ENCODE peak calls at places on chromosomes 1 and 21, in seven cellular contexts. D, M, L, V, U, Y and N are unnamed samples.
A peak's percentile ranks its signal among the peaks of the same experiment; 100 is the strongest.

GRCh38 chr1:65425697-65426096 is 5.2 kb downstream of the LEPR start:
- DNase-seq in D (no peak), M (no peak), L (peak; percentile 79), V (no peak), U (no peak), Y (no peak), N (peak; percentile 93)

GRCh38 chr21:28771790-28772501 is 220.7 kb downstream of the LTN1 start:
- DNase-seq in D (no peak), M (no peak), L (no peak), V (no peak), U (no peak), Y (no peak), N (peak; percentile 16)

GRCh38 chr1:15430787-15431570 is 7.3 kb upstream of the CTRC start:
- DNase-seq in D (peak; percentile 68), M (peak; percentile 90), L (peak; percentile 60), V (no peak), U (peak; percentile 82), Y (peak; percentile 87), N (peak; percentile 33)

GRCh38 chr1:65757531-65757930 is 35.2 kb upstream of the PDE4B start:
- DNase-seq in D (no peak), M (no peak), L (no peak), V (no peak), U (no peak), Y (no peak), N (no peak)

GRCh38 chr21:32806810-32807386 is 35.3 kb upstream of the PAXBP1 start:
- DNase-seq in D (no peak), M (no peak), L (no peak), V (no peak), U (no peak), Y (no peak), N (no peak)

GRCh38 chr1:53559391-53559815 is 100.2 kb downstream of the DMRTB1 start:
- DNase-seq in D (no peak), M (no peak), L (no peak), V (no peak), U (peak; percentile 40), Y (no peak), N (no peak)

GRCh38 chr1:156502749-156503671 is 2.4 kb upstream of the MEF2D start:
- DNase-seq in D (peak; percentile 54), M (no peak), L (peak; percentile 96), V (peak; percentile 94), U (peak; percentile 74), Y (peak; percentile 89), N (peak; percentile 92)

GRCh38 chr21:17930102-17930501 is 110.9 kb upstream of the C21orf91 start:
- DNase-seq in D (no peak), M (no peak), L (no peak), V (no peak), U (no peak), Y (no peak), N (no peak)

GRCh38 chr1:26570287-26570686 is 40.7 kb downstream of the RPS6KA1 start:
- DNase-seq in D (no peak), M (no peak), L (no peak), V (no peak), U (no peak), Y (no peak), N (no peak)

GRCh38 chr21:38166214-38166547 is 90.6 kb upstream of the KCNJ15 start:
- DNase-seq in D (peak; percentile 23), M (no peak), L (no peak), V (no peak), U (no peak), Y (no peak), N (no peak)

GRCh38 chr21:38167345-38167744 is 89.4 kb upstream of the KCNJ15 start:
- DNase-seq in D (no peak), M (no peak), L (no peak), V (no peak), U (no peak), Y (no peak), N (no peak)

GRCh38 chr21:38170705-38171682 is 85.8 kb upstream of the KCNJ15 start:
- DNase-seq in D (no peak), M (no peak), L (peak; percentile 33), V (no peak), U (no peak), Y (no peak), N (no peak)

GRCh38 chr21:38171723-38172344 is 85.0 kb upstream of the KCNJ15 start:
- DNase-seq in D (peak; percentile 31), M (no peak), L (peak; percentile 41), V (no peak), U (no peak), Y (peak; percentile 26), N (peak; percentile 61)

DNA sequence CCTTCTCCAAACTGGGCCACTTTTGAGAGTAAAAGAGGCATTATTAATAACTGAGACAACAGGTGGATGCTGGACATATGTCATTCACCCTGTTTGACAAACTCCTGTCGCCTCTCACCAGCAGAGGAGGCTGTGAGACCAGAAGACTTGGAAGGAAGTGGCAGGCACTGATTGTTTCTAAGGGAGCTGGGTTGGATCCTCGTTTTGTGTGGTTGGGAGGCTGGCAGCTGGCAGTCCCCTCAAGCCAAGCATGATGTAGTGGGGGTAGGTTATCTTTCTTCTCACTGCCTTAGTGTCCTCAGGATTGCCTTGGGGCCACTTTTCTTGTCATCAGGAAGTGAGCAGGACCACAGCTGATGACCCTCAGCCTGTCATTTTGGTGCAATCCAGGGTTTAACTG is 86.5 kb upstream of the KCNJ15 start:
- DNase-seq in D (no peak), M (no peak), L (peak; percentile 57), V (no peak), U (no peak), Y (no peak), N (no peak)
- TF ChIP-seq CTCF in D (peak; percentile 43), M (no peak), L (peak; percentile 21), V (no peak), U (peak; percentile 33), Y (peak; percentile 17), N (peak; percentile 77)

DNA sequence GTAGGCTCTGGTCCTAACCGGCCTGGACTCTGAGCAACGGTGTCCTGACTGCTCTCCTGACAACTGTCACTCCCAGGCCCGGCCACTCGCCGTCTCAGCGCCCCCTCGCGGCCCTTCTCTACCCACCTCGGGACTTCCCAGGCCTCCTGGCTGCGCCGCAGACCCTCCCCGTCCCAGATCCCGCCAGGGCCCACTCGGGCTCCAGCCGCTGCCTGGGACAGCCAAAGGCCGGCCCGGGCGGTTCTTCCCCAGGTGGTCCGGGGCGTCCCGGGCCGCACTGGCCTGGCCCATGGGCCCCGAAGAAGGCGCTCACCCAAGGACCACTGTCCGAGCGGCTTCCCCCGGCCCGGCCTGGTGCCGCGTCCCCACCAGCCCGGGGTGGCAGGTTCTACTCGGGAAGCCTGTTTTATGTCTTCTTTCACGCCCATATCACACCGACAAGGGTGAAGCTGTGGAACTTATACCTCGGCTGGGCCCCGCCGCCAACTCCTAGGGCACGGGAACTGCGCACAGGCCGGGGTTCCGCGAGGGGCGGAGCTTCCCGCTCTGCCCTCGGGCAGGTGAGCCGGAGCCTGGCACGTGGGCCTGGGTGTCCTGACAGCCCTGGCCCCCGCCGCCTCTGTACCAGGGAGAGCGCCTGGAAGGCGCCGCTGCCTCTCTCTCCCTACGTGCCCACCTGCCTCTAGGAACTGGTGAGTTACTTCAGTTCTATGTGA is 138.3 kb downstream of the TTLL7 start:
- DNase-seq in D (peak; percentile 69), M (peak; percentile 95), L (peak; percentile 68), V (peak; percentile 31), U (peak; percentile 90), Y (peak; percentile 83), N (peak; percentile 53)
- H3K27ac ChIP-seq in D (no peak overlapping the region), M (peak overlapping the region; percentile 98), L (peak overlapping the region; percentile 92), V (no peak overlapping the region), U (peak overlapping the region; percentile 47), Y (peak overlapping the region; percentile 35), N (peak overlapping the region; percentile 57)

DNA sequence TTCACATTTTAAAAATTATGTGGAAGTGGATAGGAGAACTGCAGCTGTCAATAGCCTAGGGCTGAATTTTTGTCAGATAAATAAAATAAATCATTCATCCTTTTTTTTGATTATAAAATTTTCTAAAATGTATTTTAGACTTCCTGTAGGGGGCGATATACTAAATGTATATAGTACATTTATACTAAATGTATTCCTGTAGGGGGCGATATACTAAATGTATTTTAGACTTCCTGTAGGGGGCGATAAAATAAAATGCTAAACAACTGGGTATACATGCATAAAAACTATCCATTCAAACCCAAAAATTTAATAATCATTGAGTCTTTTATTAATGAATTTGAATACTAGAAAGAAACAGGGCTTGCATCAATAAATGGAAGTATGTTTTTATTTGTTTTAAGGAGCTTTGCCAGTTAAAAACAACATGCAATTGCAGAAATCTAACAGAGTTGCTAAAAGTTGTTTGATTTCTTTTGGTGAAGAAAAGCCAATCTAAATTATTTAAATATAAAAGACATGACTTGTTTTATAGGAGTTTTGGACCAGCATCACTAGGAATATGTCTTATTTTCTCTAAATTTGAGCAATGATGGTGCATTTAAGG is 31.4 kb downstream of the CLCA1 start:
- DNase-seq in D (peak; percentile 69), M (no peak), L (peak; percentile 15), V (peak; percentile 18), U (no peak), Y (no peak), N (no peak)
- TF ChIP-seq CTCF in D (peak; percentile 92), M (peak; percentile 65), L (peak; percentile 73), V (peak; percentile 63), U (peak; percentile 78), Y (peak; percentile 66), N (peak; percentile 100)

GRCh38 chr1:27585684-27586083 is 18.3 kb downstream of the AHDC1 start:
- DNase-seq in D (no peak), M (peak; percentile 7), L (no peak), V (no peak), U (no peak), Y (no peak), N (no peak)

GRCh38 chr1:27589841-27590426 is 14.0 kb downstream of the AHDC1 start:
- DNase-seq in D (peak; percentile 57), M (peak; percentile 67), L (peak; percentile 49), V (no peak), U (no peak), Y (peak; percentile 64), N (no peak)

GRCh38 chr1:27590917-27591508 is 12.9 kb downstream of the AHDC1 start:
- DNase-seq in D (no peak), M (peak; percentile 63), L (no peak), V (no peak), U (no peak), Y (peak; percentile 78), N (no peak)

GRCh38 chr1:27589441-27589840 is 14.5 kb downstream of the AHDC1 start:
- DNase-seq in D (no peak), M (no peak), L (no peak), V (no peak), U (no peak), Y (no peak), N (no peak)

GRCh38 chr1:27588256-27589232 is 15.4 kb downstream of the AHDC1 start:
- DNase-seq in D (no peak), M (no peak), L (no peak), V (no peak), U (no peak), Y (peak; percentile 53), N (no peak)
- H3K27ac ChIP-seq in D (peak overlapping the region; percentile 64), M (no peak overlapping the region), L (peak overlapping the region; percentile 84), V (no peak overlapping the region), U (no peak overlapping the region), Y (peak overlapping the region; percentile 52), N (no peak overlapping the region)

GRCh38 chr1:84037758-84038611 is 39.1 kb upstream of the TTLL7 start:
- DNase-seq in D (no peak), M (no peak), L (no peak), V (no peak), U (no peak), Y (no peak), N (peak; percentile 45)
- TF ChIP-seq CTCF in D (no peak), M (no peak), L (no peak), V (no peak), U (no peak), Y (no peak), N (no peak)

GRCh38 chr1:70278710-70279109 is 57.5 kb downstream of the SRSF11 start:
- DNase-seq in D (no peak), M (no peak), L (no peak), V (no peak), U (no peak), Y (no peak), N (no peak)
- H3K27ac ChIP-seq in D (no peak overlapping the region), M (no peak overlapping the region), L (no peak overlapping the region), V (no peak overlapping the region), U (no peak overlapping the region), Y (no peak overlapping the region), N (no peak overlapping the region)

GRCh38 chr1:8409107-8409506 is 91.2 kb downstream of the SLC45A1 start:
- DNase-seq in D (peak; percentile 67), M (no peak), L (peak; percentile 43), V (no peak), U (no peak), Y (no peak), N (no peak)
- TF ChIP-seq CTCF in D (peak; percentile 61), M (no peak), L (peak; percentile 20), V (no peak), U (no peak), Y (peak; percentile 46), N (peak; percentile 64)